ENCODE peak calls at places on chromosomes 12 and 14, in eight cellular contexts. T is anterior cingulate cortex, Y is SW 1271, E is progenitor cell of endocrine pancreas, U is ascending aorta, G is Peyer's patch, O is NCI-H2171 treated with DMSO at 0.1 percent for 48 hours, N is nephron progenitor cell. B is an unnamed sample.

GRCh38 chr12:60174476-60174875 is 578.6 kb downstream of the SLC16A7 start:
- DNase-seq in T (no peak), Y (no peak), E (no peak), U (no peak), G (no peak), O (no peak), N (no peak), B (no peak)

GRCh38 chr14:30621954-30622830 is at the start of gene SCFD1:
- DNase-seq in T (peak), Y (peak), E (peak), U (peak), G (peak), O (peak), N (peak), B (peak)

GRCh38 chr12:76883151-76883550 is 4.3 kb upstream of the CSRP2 start:
- DNase-seq in T (no peak), Y (no peak), E (no peak), U (no peak), G (no peak), O (no peak), N (no peak), B (no peak)

GRCh38 chr12:93888964-93889363 is 211.8 kb downstream of the CRADD start:
- DNase-seq in T (no peak), Y (no peak), E (no peak), U (no peak), G (no peak), O (no peak), N (no peak), B (no peak)

GRCh38 chr12:98372340-98373018 is 142.9 kb upstream of the TMPO start:
- DNase-seq in T (no peak), Y (no peak), E (no peak), U (no peak), G (no peak), O (no peak), N (no peak), B (no peak)

GRCh38 chr14:52188381-52188780 is 79.1 kb upstream of the PTGDR start:
- DNase-seq in T (no peak), Y (no peak), E (no peak), U (no peak), G (no peak), O (no peak), N (no peak), B (no peak)

GRCh38 chr12:56358836-56359532 is 923 bp downstream of the STAT2 start:
- DNase-seq in T (no peak), Y (peak), E (no peak), U (no peak), G (peak), O (no peak), N (no peak), B (peak)

GRCh38 chr14:99277534-99277933 is 5.5 kb upstream of the BCL11B start:
- DNase-seq in T (no peak), Y (no peak), E (no peak), U (no peak), G (no peak), O (no peak), N (no peak), B (no peak)

GRCh38 chr12:16385779-16386646 is 38.6 kb downstream of the MGST1 start:
- DNase-seq in T (peak), Y (peak), E (peak), U (no peak), G (no peak), O (peak), N (peak), B (peak)

GRCh38 chr14:61923348-61923747 is 161.1 kb downstream of the SNAPC1 start:
- DNase-seq in T (no peak), Y (no peak), E (no peak), U (no peak), G (no peak), O (peak), N (no peak), B (no peak)

GRCh38 chr12:109085590-109085989 is 7.7 kb downstream of the ALKBH2 start:
- DNase-seq in T (no peak), Y (no peak), E (no peak), U (no peak), G (no peak), O (no peak), N (no peak), B (no peak)

GRCh38 chr12:3199551-3200031 is 122.4 kb downstream of the TSPAN9 start:
- DNase-seq in T (no peak), Y (no peak), E (peak), U (no peak), G (no peak), O (peak), N (peak), B (no peak)

GRCh38 chr12:123899368-123899767 is 73.3 kb downstream of the CCDC92 start:
- DNase-seq in T (no peak), Y (no peak), E (no peak), U (no peak), G (no peak), O (no peak), N (no peak), B (no peak)

GRCh38 chr12:45401008-45401407 is 185.1 kb downstream of the ANO6 start:
- DNase-seq in T (no peak), Y (no peak), E (no peak), U (no peak), G (no peak), O (no peak), N (no peak), B (no peak)

GRCh38 chr12:29245246-29245645 is 96.2 kb downstream of the FAR2 start:
- DNase-seq in T (no peak), Y (no peak), E (no peak), U (no peak), G (no peak), O (no peak), N (no peak), B (no peak)

GRCh38 chr14:60328588-60328987 is 79.6 kb downstream of the PPM1A start:
- DNase-seq in T (no peak), Y (no peak), E (no peak), U (no peak), G (no peak), O (no peak), N (no peak), B (no peak)

GRCh38 chr12:3061129-3061857 is 15.9 kb upstream of the TSPAN9 start:
- DNase-seq in T (no peak), Y (no peak), E (no peak), U (no peak), G (no peak), O (no peak), N (no peak), B (peak)

GRCh38 chr14:60101801-60102200 is 10.1 kb downstream of the PCNX4 start:
- DNase-seq in T (no peak), Y (no peak), E (no peak), U (no peak), G (no peak), O (no peak), N (no peak), B (no peak)

GRCh38 chr12:30796891-30797371 is 42.2 kb upstream of the CAPRIN2 start:
- DNase-seq in T (no peak), Y (peak), E (no peak), U (no peak), G (no peak), O (no peak), N (peak), B (no peak)

GRCh38 chr12:130815028-130815741 is 23.9 kb downstream of the STX2 start:
- DNase-seq in T (no peak), Y (no peak), E (no peak), U (no peak), G (no peak), O (peak), N (no peak), B (no peak)

GRCh38 chr12:130870442-130871285 is 1.2 kb upstream of the RAN start:
- DNase-seq in T (peak), Y (peak), E (peak), U (peak), G (peak), O (peak), N (peak), B (peak)

GRCh38 chr12:131075194-131075593 is 121.5 kb downstream of the ADGRD1 start:
- DNase-seq in T (no peak), Y (no peak), E (no peak), U (no peak), G (no peak), O (no peak), N (no peak), B (no peak)

GRCh38 chr12:106634206-106634605 is 51.4 kb downstream of the RFX4 start:
- DNase-seq in T (no peak), Y (no peak), E (no peak), U (no peak), G (no peak), O (no peak), N (no peak), B (no peak)